ENCODE peak calls at places on chromosomes 7 and 10, in eight cellular contexts. N is GM23248, P is psoas muscle, U is pancreas, M is adrenal gland, Y is hepatocyte, Q is trophoblast cell, J is dorsolateral prefrontal cortex. W is an unnamed sample.

GRCh38 chr10:74960670-74961069 is 134.3 kb downstream of the KAT6B start:
- DNase-seq in Y (no peak), J (no peak), M (no peak), P (no peak), Q (no peak), U (no peak), N (no peak), W (no peak)

GRCh38 chr7:2880882-2881281 is 36.8 kb upstream of the GNA12 start:
- DNase-seq in N (no peak), U (no peak), Q (no peak), M (no peak), Y (no peak), J (no peak), P (no peak), W (peak; percentile 45)

GRCh38 chr7:85103962-85104361 is 82.9 kb downstream of the SEMA3D start:
- DNase-seq in M (no peak), Y (no peak), J (no peak), U (no peak), Q (no peak), P (no peak), N (peak; percentile 57), W (no peak)

GRCh38 chr10:5843814-5844705 is 30.8 kb upstream of the GDI2 start:
- DNase-seq in J (no peak), N (no peak), U (no peak), Q (no peak), Y (no peak), M (no peak), P (no peak), W (no peak)

GRCh38 chr7:36372156-36372555 is 17.5 kb upstream of the ANLN start:
- DNase-seq in P (no peak), U (no peak), M (no peak), N (peak; percentile 62), Q (peak; percentile 100), J (no peak), Y (no peak), W (no peak)

GRCh38 chr10:113865896-113866295 is 11.4 kb downstream of the NHLRC2 start:
- DNase-seq in M (no peak), J (no peak), Q (no peak), P (no peak), N (no peak), U (no peak), Y (no peak), W (no peak)

GRCh38 chr10:3720228-3721019 is 64.6 kb downstream of the KLF6 start:
- DNase-seq in U (no peak), Y (peak; percentile 66), P (peak; percentile 81), Q (peak; percentile 87), M (peak; percentile 25), N (peak; percentile 94), J (peak; percentile 27), W (no peak)

GRCh38 chr7:27185013-27185707 is at the start of gene HOXA11:
- DNase-seq in P (no peak), Y (peak; percentile 85), M (peak; percentile 31), N (peak; percentile 92), U (no peak), J (no peak), Q (no peak), W (no peak)

GRCh38 chr7:98286093-98286525 is 4.6 kb downstream of the BRI3 start:
- DNase-seq in Q (peak; percentile 97), Y (peak; percentile 57), M (peak; percentile 92), P (peak; percentile 93), N (peak; percentile 90), U (peak; percentile 77), J (no peak), W (no peak)

GRCh38 chr10:59817806-59818205 is 64.6 kb upstream of the MRLN start:
- DNase-seq in N (peak; percentile 4), M (peak; percentile 78), U (no peak), Y (no peak), P (peak; percentile 58), J (peak; percentile 76), Q (peak; percentile 44), W (peak; percentile 67)

GRCh38 chr10:131022981-131023380 is 288.5 kb downstream of the TCERG1L start:
- DNase-seq in N (no peak), J (no peak), Y (no peak), U (peak; percentile 23), M (no peak), P (no peak), Q (no peak), W (no peak)

GRCh38 chr10:102347236-102347828 is 48.2 kb upstream of the NFKB2 start:
- DNase-seq in N (peak; percentile 63), Q (peak; percentile 58), P (peak; percentile 76), Y (peak; percentile 52), U (peak; percentile 60), J (peak; percentile 24), M (peak; percentile 62), W (peak; percentile 80)

GRCh38 chr10:95601116-95601719 is 40.0 kb upstream of the SORBS1 start:
- DNase-seq in Q (peak; percentile 93), P (peak; percentile 85), Y (peak; percentile 93), U (peak; percentile 69), J (peak; percentile 86), N (peak; percentile 91), M (peak; percentile 82), W (peak; percentile 92)

GRCh38 chr10:69057951-69058297 is 30.0 kb upstream of the SRGN start:
- DNase-seq in U (no peak), P (no peak), Y (no peak), M (no peak), N (peak; percentile 72), Q (no peak), J (no peak), W (peak; percentile 62)
- H3K27ac ChIP-seq in U (peak overlapping the region; percentile 37), P (peak overlapping the region; percentile 9), Y (no peak overlapping the region), M (peak overlapping the region; percentile 80), N (peak overlapping the region; percentile 75), Q (no peak overlapping the region), J (peak overlapping the region; percentile 88), W (no peak overlapping the region)

GRCh38 chr7:47035522-47035921 is 546.4 kb downstream of the TNS3 start:
- DNase-seq in N (no peak), M (no peak), J (no peak), U (no peak), P (no peak), Y (no peak), Q (peak; percentile 9), W (no peak)

GRCh38 chr7:47038621-47039020 is 543.3 kb downstream of the TNS3 start:
- DNase-seq in P (no peak), Y (no peak), N (no peak), U (no peak), Q (no peak), M (no peak), J (no peak), W (no peak)

GRCh38 chr7:47039089-47039648 is 542.7 kb downstream of the TNS3 start:
- DNase-seq in M (no peak), P (no peak), Y (no peak), J (no peak), Q (no peak), N (no peak), U (no peak), W (no peak)

GRCh38 chr7:47037607-47038006 is 544.3 kb downstream of the TNS3 start:
- DNase-seq in U (no peak), N (no peak), J (no peak), Q (no peak), M (no peak), Y (no peak), P (no peak), W (no peak)

DNA sequence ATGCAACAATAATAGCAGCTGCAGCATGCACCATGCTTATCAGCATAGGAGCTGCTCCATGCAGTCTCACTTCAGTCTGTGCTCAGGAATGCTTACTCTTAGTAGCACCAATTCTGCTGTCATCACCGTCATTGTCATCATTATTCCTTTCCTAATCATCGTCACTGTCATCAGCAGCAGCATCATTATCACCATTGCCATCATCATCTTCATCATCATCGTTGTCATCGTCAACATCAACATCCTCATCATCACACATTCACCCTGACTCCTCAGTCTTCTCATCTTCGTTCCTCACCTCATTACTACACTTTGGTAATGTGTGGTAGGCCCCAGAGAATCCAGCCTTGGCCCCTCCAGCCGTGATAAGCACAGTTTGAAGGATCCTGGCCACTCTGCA is 545.0 kb downstream of the TNS3 start:
- DNase-seq in Y (no peak), Q (no peak), M (no peak), P (no peak), J (no peak), N (no peak), U (no peak), W (no peak)
- H3K27ac ChIP-seq in Y (no peak overlapping the region), Q (no peak overlapping the region), M (no peak overlapping the region), P (no peak overlapping the region), J (no peak overlapping the region), N (no peak overlapping the region), U (no peak overlapping the region), W (no peak overlapping the region)

DNA sequence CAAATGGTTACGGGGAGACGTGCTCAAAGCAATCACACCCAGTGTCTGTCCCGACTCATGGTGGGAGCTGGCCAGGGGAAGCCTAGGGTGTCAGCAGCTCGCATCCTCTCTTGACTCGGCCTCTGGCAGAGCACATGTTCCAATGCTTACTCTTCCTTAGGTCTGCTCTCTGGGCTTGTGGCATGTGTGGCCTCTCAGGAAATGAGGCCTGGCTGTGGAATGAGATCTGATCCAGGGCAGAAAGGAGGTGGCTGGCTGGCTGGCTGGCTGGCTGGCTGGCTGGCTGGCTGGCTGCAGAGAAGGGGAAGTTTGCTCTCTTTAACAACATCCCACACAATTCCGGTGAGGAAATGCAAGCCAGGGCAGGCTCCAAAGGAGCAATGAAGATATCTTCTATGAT is 153.4 kb downstream of the FANK1 start:
- DNase-seq in N (peak; percentile 89), U (no peak), J (peak; percentile 34), P (no peak), Y (no peak), M (no peak), Q (no peak), W (peak; percentile 87)
- H3K27ac ChIP-seq in N (peak overlapping the region; percentile 58), U (no peak overlapping the region), J (no peak overlapping the region), P (no peak overlapping the region), Y (no peak overlapping the region), M (no peak overlapping the region), Q (no peak overlapping the region), W (no peak overlapping the region)

GRCh38 chr7:28483868-28484267 is 71.5 kb downstream of the CREB5 start:
- DNase-seq in Q (peak; percentile 19), Y (no peak), P (no peak), U (no peak), J (no peak), N (peak; percentile 90), M (no peak), W (no peak)

GRCh38 chr7:28484276-28484675 is 72.0 kb downstream of the CREB5 start:
- DNase-seq in M (no peak), Q (no peak), Y (no peak), J (no peak), P (no peak), U (no peak), N (peak; percentile 82), W (no peak)

GRCh38 chr7:28480595-28480994 is 68.3 kb downstream of the CREB5 start:
- DNase-seq in M (no peak), J (no peak), P (no peak), Y (no peak), U (no peak), N (no peak), Q (no peak), W (no peak)

GRCh38 chr7:28481131-28481926 is 69.0 kb downstream of the CREB5 start:
- DNase-seq in N (peak; percentile 79), J (no peak), Q (no peak), P (no peak), Y (peak; percentile 50), M (no peak), U (no peak), W (peak; percentile 71)

GRCh38 chr7:28483112-28483511 is 70.8 kb downstream of the CREB5 start:
- DNase-seq in Y (no peak), J (no peak), Q (no peak), M (no peak), P (no peak), U (no peak), N (peak; percentile 76), W (no peak)
- H3K27ac ChIP-seq in Y (no peak overlapping the region), J (no peak overlapping the region), Q (no peak overlapping the region), M (no peak overlapping the region), P (no peak overlapping the region), U (no peak overlapping the region), N (peak overlapping the region; percentile 78), W (no peak overlapping the region)

W was measured in cardiac muscle cell.